ENCODE peak calls at places on chromosomes 2 and 18, in ten cellular contexts. K is HepG2, V is left ventricle myocardium inferior, U is WTC11, B is cardiac fibroblast, X is endothelial cell, S is tibial artery, Y is ovary, D is heart left ventricle, M is AG09319. O is an unnamed sample.

GRCh38 chr2:102968375-102968774 is 206.5 kb downstream of the TMEM182 start:
- DNase-seq in K (no peak), V (no peak), U (no peak), B (no peak), X (no peak), S (no peak), Y (no peak), D (no peak), M (no peak), O (no peak)

GRCh38 chr2:55157474-55157884 is 74.6 kb downstream of the CLHC1 start:
- DNase-seq in K (no peak), V (no peak), U (no peak), B (no peak), X (no peak), S (no peak), Y (no peak), D (no peak), M (no peak), O (no peak)

GRCh38 chr2:228180126-228181097 is 1.1 kb downstream of the SPHKAP start:
- DNase-seq in K (no peak), V (peak; percentile 47), U (peak; percentile 47), B (no peak), X (peak; percentile 19), S (no peak), Y (no peak), D (peak; percentile 62), M (no peak), O (no peak)

GRCh38 chr18:49547701-49548100 is 14.2 kb upstream of the LIPG start:
- DNase-seq in K (no peak), V (no peak), U (no peak), B (no peak), X (no peak), S (no peak), Y (no peak), D (no peak), M (no peak), O (no peak)

GRCh38 chr2:75563591-75563990 is 2.9 kb upstream of the EVA1A start:
- DNase-seq in K (no peak), V (no peak), U (no peak), B (no peak), X (no peak), S (no peak), Y (no peak), D (no peak), M (no peak), O (no peak)

GRCh38 chr18:55262021-55262560 is 302.8 kb upstream of the CCDC68 start:
- DNase-seq in K (no peak), V (no peak), U (no peak), B (no peak), X (no peak), S (no peak), Y (no peak), D (no peak), M (no peak), O (no peak)

GRCh38 chr2:134360750-134361487 is 107.0 kb downstream of the MGAT5 start:
- DNase-seq in K (no peak), V (peak; percentile 42), U (no peak), B (peak; percentile 56), X (no peak), S (no peak), Y (no peak), D (no peak), M (no peak), O (no peak)

GRCh38 chr2:74917702-74918619 is 40.5 kb upstream of the POLE4 start:
- DNase-seq in K (peak; percentile 91), V (no peak), U (no peak), B (peak; percentile 66), X (no peak), S (no peak), Y (no peak), D (no peak), M (peak; percentile 40), O (no peak)

GRCh38 chr2:42086500-42086953 is 38.7 kb downstream of the PKDCC start:
- DNase-seq in K (peak; percentile 76), V (no peak), U (peak; percentile 60), B (peak; percentile 80), X (peak; percentile 57), S (peak; percentile 30), Y (no peak), D (no peak), M (no peak), O (peak; percentile 47)

GRCh38 chr2:23664069-23664788 is 262.7 kb downstream of the ATAD2B start:
- DNase-seq in K (peak; percentile 30), V (no peak), U (no peak), B (no peak), X (no peak), S (no peak), Y (no peak), D (peak; percentile 40), M (no peak), O (no peak)

GRCh38 chr2:171432206-171432968 is 1.4 kb downstream of the METTL8 start:
- DNase-seq in K (no peak), V (no peak), U (no peak), B (no peak), X (no peak), S (no peak), Y (no peak), D (no peak), M (no peak), O (no peak)

GRCh38 chr18:51614967-51615571 is 417.6 kb upstream of the MEX3C start:
- DNase-seq in K (no peak), V (no peak), U (no peak), B (peak; percentile 68), X (no peak), S (no peak), Y (peak; percentile 33), D (no peak), M (no peak), O (no peak)

GRCh38 chr2:241363316-241363879 is 7.3 kb downstream of the FARP2 start:
- DNase-seq in K (no peak), V (no peak), U (no peak), B (no peak), X (no peak), S (no peak), Y (no peak), D (no peak), M (no peak), O (no peak)

GRCh38 chr18:32472841-32473240 is 2.2 kb upstream of the GAREM1 start:
- DNase-seq in K (no peak), V (no peak), U (no peak), B (no peak), X (no peak), S (no peak), Y (no peak), D (no peak), M (no peak), O (no peak)

GRCh38 chr18:32470136-32470712 is 458 bp downstream of the GAREM1 start:
- DNase-seq in K (no peak), V (peak; percentile 41), U (peak; percentile 48), B (peak; percentile 50), X (peak; percentile 46), S (peak; percentile 32), Y (no peak), D (peak; percentile 71), M (no peak), O (peak; percentile 17)

GRCh38 chr18:32469691-32470131 is 971 bp downstream of the GAREM1 start:
- DNase-seq in K (no peak), V (no peak), U (no peak), B (peak; percentile 19), X (no peak), S (no peak), Y (no peak), D (no peak), M (no peak), O (no peak)

GRCh38 chr18:32469190-32469611 is 1.5 kb downstream of the GAREM1 start:
- DNase-seq in K (peak; percentile 41), V (peak; percentile 24), U (no peak), B (peak; percentile 59), X (peak; percentile 10), S (peak; percentile 38), Y (peak; percentile 46), D (peak; percentile 63), M (no peak), O (no peak)

DNA sequence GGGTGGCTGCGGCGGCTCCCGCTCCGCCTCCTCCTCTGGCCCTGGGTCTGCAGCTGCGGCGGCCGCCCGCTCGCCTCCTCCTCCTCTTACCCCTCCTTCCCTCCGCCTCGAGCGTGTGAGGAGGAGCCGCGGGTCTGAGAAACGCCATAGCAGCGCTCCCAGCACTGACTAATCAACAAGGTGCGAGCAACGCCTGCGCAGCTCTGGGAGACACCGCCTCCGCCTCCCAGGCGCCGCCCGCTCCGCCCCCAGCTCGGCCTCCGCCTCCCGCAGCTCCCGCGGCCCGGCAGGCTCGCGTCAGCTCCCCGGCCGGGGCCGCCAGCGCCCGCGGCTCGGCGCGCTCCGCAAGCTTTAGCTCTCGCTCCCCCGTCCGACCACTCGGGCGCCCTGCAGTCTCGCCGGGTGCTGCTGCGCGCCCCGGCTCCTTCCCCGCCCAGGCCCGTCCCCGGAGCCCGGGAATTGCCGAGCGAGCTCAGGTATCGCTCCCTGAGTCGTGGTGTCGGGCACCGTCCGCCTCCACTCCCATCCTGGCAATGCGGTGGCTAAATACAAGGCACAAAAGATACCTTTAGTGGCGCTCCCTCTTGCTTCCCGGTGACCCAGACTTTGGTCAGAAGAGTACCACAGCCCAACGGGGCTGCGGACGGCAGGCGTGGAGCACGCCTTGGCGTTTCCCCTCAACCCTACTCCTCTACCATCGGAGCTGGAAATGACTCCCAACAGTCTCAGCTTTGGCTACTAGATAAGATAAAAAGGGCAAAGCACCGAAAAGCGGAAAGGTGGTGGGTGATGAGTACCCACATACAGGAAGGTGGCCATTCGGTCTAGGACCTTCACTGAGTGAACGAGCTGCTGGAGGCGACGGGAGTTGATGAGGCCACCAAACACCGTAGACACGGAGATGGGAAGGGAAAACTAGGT is at the start of gene GAREM1:
- DNase-seq in K (peak; percentile 87), V (peak; percentile 95), U (peak; percentile 91), B (peak; percentile 99), X (peak; percentile 88), S (peak; percentile 96), Y (peak; percentile 97), D (peak; percentile 96), M (peak; percentile 96), O (peak; percentile 92)
- TF ChIP-seq CTCF in K (peak; percentile 81), V (peak; percentile 87), U (no peak), B (peak; percentile 56), X (no peak), S (peak; percentile 91), Y (peak; percentile 40), D (peak; percentile 94), M (peak; percentile 61), O (peak; percentile 50)

GRCh38 chr2:105919826-105920225 is 175.1 kb downstream of the NCK2 start:
- DNase-seq in K (peak; percentile 35), V (no peak), U (peak; percentile 78), B (peak; percentile 70), X (peak; percentile 27), S (no peak), Y (no peak), D (no peak), M (no peak), O (peak; percentile 29)
- TF ChIP-seq CTCF in K (peak; percentile 70), V (peak; percentile 47), U (peak; percentile 53), B (peak; percentile 63), X (peak; percentile 65), S (peak; percentile 12), Y (no peak), D (peak; percentile 47), M (peak; percentile 34), O (peak; percentile 68)

GRCh38 chr2:36819090-36819711 is 122.7 kb downstream of the VIT start:
- DNase-seq in K (peak; percentile 38), V (no peak), U (peak; percentile 30), B (no peak), X (no peak), S (no peak), Y (no peak), D (no peak), M (no peak), O (no peak)
- TF ChIP-seq CTCF in K (peak; percentile 50), V (no peak), U (no peak), B (no peak), X (peak; percentile 22), S (no peak), Y (no peak), D (no peak), M (no peak), O (no peak)

GRCh38 chr18:12890500-12890899 is 6.5 kb upstream of the PTPN2 start:
- DNase-seq in K (peak; percentile 45), V (no peak), U (no peak), B (peak; percentile 22), X (no peak), S (no peak), Y (no peak), D (no peak), M (no peak), O (peak; percentile 74)
- TF ChIP-seq CTCF in K (peak; percentile 43), V (no peak), U (no peak), B (peak; percentile 28), X (no peak), S (no peak), Y (no peak), D (no peak), M (no peak), O (peak; percentile 59)